ENCODE peak calls at places on chromosomes 6 and 20, in five cellular contexts. I is adrenal gland, C is HFF-Myc, V is OCI-LY7, D is Peyer's patch. A is an unnamed sample.

GRCh38 chr6:6597682-6598081 is 9.2 kb downstream of the LY86 start:
- DNase-seq in I (no peak), C (no peak), V (no peak), D (no peak), A (no peak)

GRCh38 chr20:29302979-29303644 is 1954.4 kb upstream of the DEFB115 start:
- DNase-seq in I (no peak), C (no peak), V (no peak), D (no peak), A (no peak)

GRCh38 chr6:97026298-97026697 is 101.8 kb downstream of the KLHL32 start:
- DNase-seq in I (no peak), C (no peak), V (no peak), D (no peak), A (no peak)

GRCh38 chr6:103707596-103708325 is 1152.0 kb downstream of the HACE1 start:
- DNase-seq in I (no peak), C (no peak), V (no peak), D (no peak), A (no peak)

GRCh38 chr6:15268130-15268908 is 22.4 kb downstream of the JARID2 start:
- DNase-seq in I (no peak), C (no peak), V (no peak), D (no peak), A (no peak)

GRCh38 chr6:56709650-56710049 is 67.0 kb upstream of the DST start:
- DNase-seq in I (no peak), C (no peak), V (no peak), D (no peak), A (no peak)

GRCh38 chr6:30806581-30807183 is 62.3 kb upstream of the IER3 start:
- DNase-seq in I (no peak), C (no peak), V (no peak), D (no peak), A (no peak)

GRCh38 chr6:151409260-151409659 is 17.9 kb upstream of the ZBTB2 start:
- DNase-seq in I (no peak), C (no peak), V (no peak), D (no peak), A (no peak)

GRCh38 chr6:170176621-170177382 is 114.1 kb downstream of the DLL1 start:
- DNase-seq in I (no peak), C (no peak), V (no peak), D (no peak), A (peak)

GRCh38 chr6:52622810-52623209 is 46.0 kb upstream of the TRAM2 start:
- DNase-seq in I (no peak), C (no peak), V (no peak), D (no peak), A (no peak)

GRCh38 chr6:140636698-140637402 is 1262.4 kb upstream of the CITED2 start:
- DNase-seq in I (no peak), C (no peak), V (no peak), D (no peak), A (no peak)

GRCh38 chr6:3610896-3611295 is 140.6 kb downstream of the PXDC1 start:
- DNase-seq in I (no peak), C (no peak), V (no peak), D (no peak), A (no peak)

GRCh38 chr6:21390537-21391213 is 202.9 kb upstream of the SOX4 start:
- DNase-seq in I (no peak), C (no peak), V (no peak), D (no peak), A (no peak)

GRCh38 chr6:164079275-164079600 is 664.7 kb downstream of the QKI start:
- DNase-seq in I (no peak), C (no peak), V (no peak), D (no peak), A (no peak)

GRCh38 chr6:130661077-130661476 is 166.1 kb upstream of the SMLR1 start:
- DNase-seq in I (no peak), C (no peak), V (no peak), D (no peak), A (no peak)

GRCh38 chr20:10922941-10923340 is 249.1 kb upstream of the JAG1 start:
- DNase-seq in I (no peak), C (peak), V (no peak), D (no peak), A (no peak)

GRCh38 chr6:26452631-26453030 is 5.1 kb upstream of the BTN2A1 start:
- DNase-seq in I (no peak), C (no peak), V (no peak), D (no peak), A (no peak)

GRCh38 chr6:73506246-73506645 is 14.6 kb downstream of the EEF1A1 start:
- DNase-seq in I (no peak), C (no peak), V (no peak), D (no peak), A (no peak)

GRCh38 chr20:38134427-38135281 is 30.4 kb downstream of the TGM2 start:
- DNase-seq in I (no peak), C (no peak), V (no peak), D (no peak), A (no peak)

GRCh38 chr6:137416376-137417109 is 77.7 kb downstream of the OLIG3 start:
- DNase-seq in I (no peak), C (no peak), V (peak), D (no peak), A (no peak)

GRCh38 chr6:160362556-160362955 is 14.4 kb downstream of the SLC22A3 start:
- DNase-seq in I (no peak), C (no peak), V (no peak), D (no peak), A (no peak)

GRCh38 chr6:54694928-54695532 is 151.5 kb upstream of the FAM83B start:
- DNase-seq in I (no peak), C (no peak), V (no peak), D (no peak), A (no peak)

GRCh38 chr6:163324928-163325784 is 89.4 kb upstream of the QKI start:
- DNase-seq in I (peak), C (no peak), V (no peak), D (no peak), A (no peak)

GRCh38 chr6:35300848-35301247 is 3.2 kb downstream of the DEF6 start:
- DNase-seq in I (no peak), C (no peak), V (no peak), D (peak), A (no peak)

GRCh38 chr6:168901076-168901475 is 352.6 kb downstream of the THBS2 start:
- DNase-seq in I (no peak), C (no peak), V (no peak), D (no peak), A (no peak)

GRCh38 chr6:65123516-65123915 is 583.5 kb downstream of the EYS start:
- DNase-seq in I (no peak), C (no peak), V (no peak), D (no peak), A (no peak)

GRCh38 chr6:104604643-104605042 is 255.1 kb downstream of the HACE1 start:
- DNase-seq in I (no peak), C (peak), V (no peak), D (no peak), A (no peak)

GRCh38 chr6:74280130-74280692 is 584.2 kb downstream of the CD109 start:
- DNase-seq in I (no peak), C (no peak), V (no peak), D (no peak), A (no peak)

GRCh38 chr6:115573866-115574265 is 486.8 kb downstream of the FRK start:
- DNase-seq in I (no peak), C (no peak), V (no peak), D (no peak), A (no peak)

GRCh38 chr6:166515072-166515810 is 71.2 kb downstream of the RAMACL start:
- DNase-seq in I (peak), C (peak), V (no peak), D (no peak), A (no peak)

GRCh38 chr20:40160151-40160550 is 528.9 kb downstream of the MAFB start:
- DNase-seq in I (peak), C (peak), V (peak), D (no peak), A (peak)

GRCh38 chr6:49202923-49203322 is 260.1 kb downstream of the MMUT start:
- DNase-seq in I (no peak), C (no peak), V (no peak), D (no peak), A (no peak)

GRCh38 chr20:48986899-48987298 is 59.2 kb upstream of the CSE1L start:
- DNase-seq in I (peak), C (no peak), V (no peak), D (no peak), A (no peak)

GRCh38 chr20:51221791-51222408 is 199.0 kb upstream of the KCNG1 start:
- DNase-seq in I (no peak), C (no peak), V (no peak), D (no peak), A (no peak)

GRCh38 chr20:32727663-32728062 is 15.6 kb downstream of the COMMD7 start:
- DNase-seq in I (no peak), C (peak), V (no peak), D (no peak), A (peak)

GRCh38 chr6:36697481-36697903 is at the start of gene RAB44:
- DNase-seq in I (no peak), C (no peak), V (no peak), D (no peak), A (no peak)

GRCh38 chr6:112331306-112331705 is 15.8 kb upstream of the RFPL4B start:
- DNase-seq in I (no peak), C (peak), V (no peak), D (no peak), A (no peak)

GRCh38 chr6:112325449-112325848 is 21.7 kb upstream of the RFPL4B start:
- DNase-seq in I (no peak), C (no peak), V (no peak), D (no peak), A (no peak)

GRCh38 chr6:112330877-112331260 is 16.3 kb upstream of the RFPL4B start:
- DNase-seq in I (no peak), C (peak), V (no peak), D (no peak), A (no peak)

GRCh38 chr6:112332274-112332673 is 14.9 kb upstream of the RFPL4B start:
- DNase-seq in I (no peak), C (peak), V (no peak), D (no peak), A (no peak)

DNA sequence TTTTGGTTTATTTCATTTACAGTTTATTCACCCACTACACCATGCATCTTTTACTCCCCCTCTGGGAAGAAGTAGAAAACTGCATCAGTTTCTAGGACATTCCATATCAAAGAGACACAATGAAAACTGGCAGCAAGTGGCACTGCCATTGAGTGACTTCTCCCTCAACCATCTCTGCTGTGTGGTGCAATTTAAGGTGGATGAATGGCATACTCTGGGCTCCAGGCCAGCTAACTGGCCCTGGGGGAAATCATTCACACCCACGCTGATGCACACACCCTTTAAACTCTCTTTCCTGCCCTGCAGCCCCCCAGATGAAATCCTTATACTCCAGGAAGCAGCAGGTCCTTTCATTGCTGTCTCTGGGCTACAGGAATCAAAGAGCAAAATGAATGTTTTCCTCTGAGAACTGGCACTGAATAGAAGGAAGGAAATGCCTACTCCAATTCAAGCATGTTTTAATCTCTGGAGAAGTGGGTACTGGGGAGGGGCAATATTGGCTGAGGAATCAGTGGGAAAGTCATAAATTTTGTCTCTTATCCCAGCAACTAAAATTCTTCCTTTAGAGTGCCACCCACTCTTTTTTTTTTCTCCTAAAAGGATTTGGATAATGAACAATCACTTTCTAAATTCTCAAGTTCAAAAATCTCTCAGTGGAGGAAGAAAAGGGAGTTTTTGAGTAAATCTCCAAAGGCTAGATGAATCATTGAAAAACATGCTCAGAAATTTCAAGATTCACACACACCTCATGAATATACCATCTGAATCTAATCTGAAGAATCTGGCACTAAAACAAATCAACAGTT is 16.9 kb upstream of the RFPL4B start:
- DNase-seq in I (no peak), C (peak), V (no peak), D (no peak), A (no peak)
- TF ChIP-seq CTCF in I (no peak), C (peak), V (no peak), D (no peak), A (no peak)

GRCh38 chr20:3041818-3042504 is 1.5 kb upstream of the GNRH2 start:
- DNase-seq in I (no peak), C (no peak), V (no peak), D (no peak), A (no peak)
- H3K4me3 ChIP-seq in I (no peak), C (peak), V (no peak), D (no peak), A (no peak)

DNA sequence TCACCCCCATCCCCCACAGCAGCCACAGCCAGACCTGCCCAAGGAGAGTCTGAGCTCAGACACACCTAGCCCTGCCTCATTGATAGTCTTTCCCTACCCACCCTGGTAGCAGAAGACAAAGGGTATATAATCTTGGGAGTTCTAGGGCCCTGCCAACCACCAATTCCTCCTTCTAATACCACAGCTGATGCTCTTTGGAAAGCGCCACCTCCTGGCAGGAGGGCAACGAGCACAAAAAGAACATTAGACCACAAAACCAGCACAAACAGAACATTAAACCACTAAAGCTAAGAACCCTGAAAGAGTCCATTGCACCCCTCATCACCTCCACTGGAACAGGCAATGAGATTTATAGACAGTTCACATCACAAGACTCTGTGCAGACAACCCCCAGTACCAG is 195.8 kb upstream of the FUT9 start:
- DNase-seq in I (peak), C (no peak), V (peak), D (no peak), A (no peak)
- TF ChIP-seq CTCF in I (no peak), C (no peak), V (peak), D (no peak), A (no peak)

DNA sequence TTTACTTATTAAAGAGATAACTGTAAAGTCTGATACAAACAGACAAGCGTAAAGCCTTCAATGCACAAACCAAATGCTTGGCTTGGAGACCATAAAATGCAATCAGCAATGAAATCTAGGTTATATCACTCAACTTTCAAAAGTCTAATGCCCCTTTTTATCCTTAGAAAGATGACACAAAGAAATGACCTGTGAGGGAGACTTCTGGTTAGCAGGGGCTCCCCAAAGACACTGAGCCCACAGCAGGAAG is 88.4 kb downstream of the HIVEP2 start:
- DNase-seq in I (no peak), C (no peak), V (no peak), D (peak), A (no peak)
- H3K4me3 ChIP-seq in I (no peak), C (no peak), V (peak), D (no peak), A (no peak)